ENCODE peak calls at places on chromosomes 4 and X, in seven cellular contexts. N, C, E, S, R, Q and O are unnamed samples.
A peak's percentile ranks its signal among the peaks of the same experiment; 100 is the strongest.

GRCh38 chr4:54400802-54401201 is 171.7 kb downstream of the PDGFRA start:
- DNase-seq in N (no peak), C (peak; percentile 3), E (peak; percentile 78), S (no peak), R (no peak), Q (peak; percentile 38), O (no peak)

GRCh38 chrX:119512145-119512800 is 44.0 kb downstream of the SLC25A5 start:
- DNase-seq in N (peak; percentile 62), C (peak; percentile 88), E (peak; percentile 67), S (peak; percentile 85), R (peak; percentile 70), Q (peak; percentile 21), O (peak; percentile 23)

GRCh38 chr4:161382655-161383054 is 781.1 kb downstream of the FSTL5 start:
- DNase-seq in N (no peak), C (no peak), E (no peak), S (no peak), R (no peak), Q (no peak), O (no peak)

GRCh38 chr4:153773236-153773690 is 13.4 kb upstream of the RNF175 start:
- DNase-seq in N (no peak), C (no peak), E (peak; percentile 10), S (no peak), R (no peak), Q (no peak), O (no peak)

GRCh38 chr4:154088741-154089140 is 299.9 kb upstream of the SFRP2 start:
- DNase-seq in N (no peak), C (no peak), E (peak; percentile 4), S (no peak), R (no peak), Q (no peak), O (no peak)

GRCh38 chr4:97468272-97468671 is 675.0 kb downstream of the STPG2 start:
- DNase-seq in N (no peak), C (no peak), E (no peak), S (no peak), R (no peak), Q (no peak), O (no peak)

GRCh38 chr4:107210450-107211239 is 174.5 kb upstream of the DKK2 start:
- DNase-seq in N (no peak), C (no peak), E (peak; percentile 48), S (no peak), R (no peak), Q (no peak), O (no peak)

GRCh38 chr4:84737656-84738055 is 154.7 kb downstream of the CDS1 start:
- DNase-seq in N (no peak), C (no peak), E (no peak), S (no peak), R (no peak), Q (no peak), O (no peak)

GRCh38 chrX:103629295-103630170 is 758 bp downstream of the TCEAL1 start:
- DNase-seq in N (peak; percentile 63), C (peak; percentile 86), E (peak; percentile 66), S (peak; percentile 89), R (peak; percentile 62), Q (no peak), O (peak; percentile 60)

GRCh38 chr4:98068495-98068894 is 74.8 kb downstream of the STPG2 start:
- DNase-seq in N (no peak), C (no peak), E (no peak), S (no peak), R (no peak), Q (no peak), O (no peak)

GRCh38 chrX:1582686-1583437 is 8.5 kb upstream of the AKAP17A start:
- DNase-seq in N (no peak), C (peak; percentile 69), E (peak; percentile 18), S (no peak), R (no peak), Q (no peak), O (no peak)

GRCh38 chr4:164571593-164572385 is 182.1 kb upstream of the SMIM31 start:
- DNase-seq in N (no peak), C (no peak), E (no peak), S (no peak), R (no peak), Q (no peak), O (no peak)

GRCh38 chr4:90889171-90889570 is 762.0 kb downstream of the CCSER1 start:
- DNase-seq in N (no peak), C (no peak), E (no peak), S (no peak), R (no peak), Q (no peak), O (no peak)

GRCh38 chrX:40434443-40434842 is 146.3 kb upstream of the ATP6AP2 start:
- DNase-seq in N (no peak), C (no peak), E (no peak), S (peak; percentile 65), R (no peak), Q (no peak), O (no peak)
- H3K4me3 ChIP-seq in N (no peak overlapping the region), C (no peak overlapping the region), E (no peak overlapping the region), S (no peak overlapping the region), R (no peak overlapping the region), Q (no peak overlapping the region), O (peak overlapping the region; percentile 15)

GRCh38 chrX:10190367-10190766 is 33.6 kb downstream of the CLCN4 start:
- DNase-seq in N (no peak), C (peak; percentile 90), E (peak; percentile 80), S (no peak), R (no peak), Q (peak; percentile 35), O (no peak)
- TF ChIP-seq CTCF in N (no peak), C (peak; percentile 83), E (peak; percentile 60), S (no peak), R (peak; percentile 41), Q (peak; percentile 48), O (peak; percentile 73)

DNA sequence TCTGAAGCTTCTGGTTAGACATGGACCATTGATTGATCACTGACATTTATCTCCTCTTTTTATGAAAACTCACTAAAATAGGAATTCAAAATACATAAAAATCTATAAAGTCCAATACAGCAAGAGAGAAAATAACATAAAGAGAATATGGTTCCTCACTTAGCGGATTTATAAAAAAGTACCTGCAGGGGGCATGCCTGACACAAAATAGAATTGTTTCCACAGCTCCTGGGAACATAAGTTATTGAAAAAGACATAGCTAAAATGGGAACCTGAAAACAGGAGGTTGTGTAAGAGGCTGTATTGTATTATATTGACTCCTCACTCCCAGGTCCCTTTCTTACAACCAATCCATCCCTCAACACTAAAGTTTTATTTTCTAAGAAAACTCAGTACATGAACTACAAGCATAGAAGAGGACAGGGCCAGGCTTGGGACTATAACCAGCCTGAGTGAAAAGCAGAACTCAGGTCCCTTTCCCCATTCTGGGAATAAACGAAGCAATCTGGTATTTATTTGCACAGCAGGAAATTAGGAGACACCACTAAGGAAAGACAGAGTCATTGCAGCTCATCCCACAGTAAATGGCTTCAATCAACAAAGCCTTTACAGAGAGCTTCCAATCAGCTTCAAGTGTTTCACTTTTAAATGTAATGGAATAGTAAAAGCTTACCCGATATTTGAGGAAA is 121.1 kb upstream of the NDST4 start:
- DNase-seq in N (no peak), C (peak; percentile 18), E (no peak), S (no peak), R (no peak), Q (no peak), O (no peak)
- H3K4me3 ChIP-seq in N (no peak overlapping the region), C (no peak overlapping the region), E (no peak overlapping the region), S (no peak overlapping the region), R (no peak overlapping the region), Q (no peak overlapping the region), O (no peak overlapping the region)

GRCh38 chr4:126109836-126110235 is 795.1 kb downstream of the FAT4 start:
- DNase-seq in N (no peak), C (no peak), E (no peak), S (no peak), R (no peak), Q (no peak), O (no peak)

DNA sequence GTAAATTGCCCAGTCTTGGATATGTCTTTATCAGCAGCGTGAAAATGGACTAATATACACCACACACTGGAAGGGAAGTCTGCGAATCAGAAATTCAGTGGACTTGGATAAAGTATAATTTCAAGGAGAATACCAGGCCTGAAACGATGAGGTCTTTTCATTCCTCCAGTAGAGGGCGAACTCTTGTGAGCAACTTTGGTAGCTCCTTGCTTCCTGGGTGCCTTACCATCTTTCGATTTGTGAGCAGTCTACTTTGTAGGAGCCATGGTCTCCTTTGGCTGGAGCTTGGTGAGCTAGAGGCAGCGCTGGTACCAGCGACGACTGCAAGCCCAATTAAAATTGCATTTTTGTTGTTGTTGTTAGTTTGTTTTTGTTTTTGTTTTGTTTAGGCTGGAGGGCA is 791.9 kb downstream of the FAT4 start:
- DNase-seq in N (no peak), C (peak; percentile 9), E (peak; percentile 3), S (no peak), R (no peak), Q (no peak), O (no peak)
- TF ChIP-seq CTCF in N (no peak), C (no peak), E (peak; percentile 32), S (no peak), R (no peak), Q (peak; percentile 24), O (no peak)

GRCh38 chrX:87525771-87526229 is 8.2 kb downstream of the KLHL4 start:
- DNase-seq in N (no peak), C (peak; percentile 63), E (no peak), S (no peak), R (no peak), Q (no peak), O (no peak)
- H3K4me3 ChIP-seq in N (no peak overlapping the region), C (peak overlapping the region; percentile 12), E (no peak overlapping the region), S (no peak overlapping the region), R (no peak overlapping the region), Q (no peak overlapping the region), O (no peak overlapping the region)